ENCODE peak calls at places on chromosomes 6 and 20, in seven cellular contexts. One of them, this sample, is unnamed.

GRCh38 chr6:37382954-37383353 is 29.2 kb downstream of the RNF8 start:
- DNase-seq in IMR-90: no peak
- DNase-seq in COR-L47: no peak
- DNase-seq in adipocyte: no peak
- DNase-seq in neural progenitor cell: no peak
- DNase-seq in stromal cell of bone marrow: no peak
- DNase-seq in CD8-positive, alpha-beta memory T cell: no peak
- DNase-seq in this sample: no peak

GRCh38 chr6:15752820-15753219 is 90.0 kb upstream of the DTNBP1 start:
- DNase-seq in CD8-positive, alpha-beta memory T cell: no peak
- DNase-seq in neural progenitor cell: peak
- DNase-seq in COR-L47: no peak
- DNase-seq in stromal cell of bone marrow: no peak
- DNase-seq in adipocyte: peak
- DNase-seq in IMR-90: no peak
- DNase-seq in this sample: no peak

GRCh38 chr20:36575066-36575743 is 1.8 kb downstream of the TGIF2 start:
- DNase-seq in adipocyte: peak
- DNase-seq in IMR-90: peak
- DNase-seq in CD8-positive, alpha-beta memory T cell: peak
- DNase-seq in COR-L47: peak
- DNase-seq in neural progenitor cell: peak
- DNase-seq in stromal cell of bone marrow: no peak
- DNase-seq in this sample: peak

GRCh38 chr6:70133246-70133645 is 169.6 kb downstream of the COL9A1 start:
- DNase-seq in IMR-90: no peak
- DNase-seq in adipocyte: no peak
- DNase-seq in stromal cell of bone marrow: no peak
- DNase-seq in CD8-positive, alpha-beta memory T cell: no peak
- DNase-seq in neural progenitor cell: no peak
- DNase-seq in COR-L47: no peak
- DNase-seq in this sample: no peak

GRCh38 chr6:90197854-90198496 is 98.7 kb downstream of the BACH2 start:
- DNase-seq in adipocyte: no peak
- DNase-seq in COR-L47: no peak
- DNase-seq in CD8-positive, alpha-beta memory T cell: no peak
- DNase-seq in stromal cell of bone marrow: peak
- DNase-seq in neural progenitor cell: peak
- DNase-seq in IMR-90: peak
- DNase-seq in this sample: no peak

GRCh38 chr6:131139599-131139998 is 4.3 kb downstream of the AKAP7 start:
- DNase-seq in stromal cell of bone marrow: no peak
- DNase-seq in IMR-90: no peak
- DNase-seq in neural progenitor cell: no peak
- DNase-seq in CD8-positive, alpha-beta memory T cell: no peak
- DNase-seq in adipocyte: no peak
- DNase-seq in COR-L47: no peak
- DNase-seq in this sample: no peak

GRCh38 chr20:20920433-20920832 is 185.7 kb downstream of the LINC00237 start:
- DNase-seq in neural progenitor cell: no peak
- DNase-seq in COR-L47: no peak
- DNase-seq in CD8-positive, alpha-beta memory T cell: no peak
- DNase-seq in stromal cell of bone marrow: no peak
- DNase-seq in adipocyte: no peak
- DNase-seq in IMR-90: no peak
- DNase-seq in this sample: no peak

GRCh38 chr20:4961746-4962145 is 39.6 kb downstream of the SLC23A2 start:
- DNase-seq in IMR-90: peak
- DNase-seq in COR-L47: no peak
- DNase-seq in adipocyte: no peak
- DNase-seq in stromal cell of bone marrow: no peak
- DNase-seq in neural progenitor cell: no peak
- DNase-seq in CD8-positive, alpha-beta memory T cell: peak
- DNase-seq in this sample: no peak

GRCh38 chr6:84897874-84898635 is 133.7 kb upstream of the TBX18 start:
- DNase-seq in stromal cell of bone marrow: no peak
- DNase-seq in IMR-90: peak
- DNase-seq in adipocyte: peak
- DNase-seq in COR-L47: no peak
- DNase-seq in neural progenitor cell: no peak
- DNase-seq in CD8-positive, alpha-beta memory T cell: no peak
- DNase-seq in this sample: peak

GRCh38 chr6:11968241-11968806 is 43.8 kb upstream of the HIVEP1 start:
- DNase-seq in IMR-90: no peak
- DNase-seq in stromal cell of bone marrow: no peak
- DNase-seq in CD8-positive, alpha-beta memory T cell: no peak
- DNase-seq in neural progenitor cell: no peak
- DNase-seq in adipocyte: no peak
- DNase-seq in COR-L47: no peak
- DNase-seq in this sample: no peak

GRCh38 chr6:12890171-12890790 is 173.7 kb downstream of the PHACTR1 start:
- DNase-seq in IMR-90: no peak
- DNase-seq in adipocyte: no peak
- DNase-seq in CD8-positive, alpha-beta memory T cell: no peak
- DNase-seq in stromal cell of bone marrow: no peak
- DNase-seq in COR-L47: no peak
- DNase-seq in neural progenitor cell: no peak
- DNase-seq in this sample: peak

GRCh38 chr6:38058022-38058421 is 238.5 kb downstream of the ZFAND3 start:
- DNase-seq in CD8-positive, alpha-beta memory T cell: peak
- DNase-seq in IMR-90: peak
- DNase-seq in stromal cell of bone marrow: peak
- DNase-seq in COR-L47: no peak
- DNase-seq in neural progenitor cell: no peak
- DNase-seq in adipocyte: peak
- DNase-seq in this sample: no peak

GRCh38 chr6:9397981-9398559 is 962.7 kb upstream of the SLC35B3 start:
- DNase-seq in stromal cell of bone marrow: no peak
- DNase-seq in adipocyte: no peak
- DNase-seq in neural progenitor cell: no peak
- DNase-seq in IMR-90: no peak
- DNase-seq in COR-L47: peak
- DNase-seq in CD8-positive, alpha-beta memory T cell: no peak
- DNase-seq in this sample: peak

GRCh38 chr6:104653786-104654185 is 205.9 kb downstream of the HACE1 start:
- DNase-seq in adipocyte: no peak
- DNase-seq in IMR-90: no peak
- DNase-seq in neural progenitor cell: no peak
- DNase-seq in stromal cell of bone marrow: no peak
- DNase-seq in COR-L47: no peak
- DNase-seq in CD8-positive, alpha-beta memory T cell: no peak
- DNase-seq in this sample: peak

GRCh38 chr6:25788305-25788922 is 33.9 kb downstream of the SLC17A4 start:
- DNase-seq in adipocyte: peak
- DNase-seq in neural progenitor cell: peak
- DNase-seq in IMR-90: peak
- DNase-seq in CD8-positive, alpha-beta memory T cell: peak
- DNase-seq in stromal cell of bone marrow: peak
- DNase-seq in COR-L47: peak
- DNase-seq in this sample: peak

GRCh38 chr20:44089987-44090674 is 96.9 kb downstream of the JPH2 start:
- DNase-seq in CD8-positive, alpha-beta memory T cell: no peak
- DNase-seq in adipocyte: peak
- DNase-seq in COR-L47: no peak
- DNase-seq in stromal cell of bone marrow: peak
- DNase-seq in IMR-90: peak
- DNase-seq in neural progenitor cell: no peak
- DNase-seq in this sample: peak

GRCh38 chr6:28597924-28598323 is 72.2 kb downstream of the GPX5 start:
- DNase-seq in adipocyte: peak
- DNase-seq in CD8-positive, alpha-beta memory T cell: no peak
- DNase-seq in IMR-90: no peak
- DNase-seq in neural progenitor cell: peak
- DNase-seq in stromal cell of bone marrow: no peak
- DNase-seq in COR-L47: no peak
- DNase-seq in this sample: no peak

GRCh38 chr6:151060096-151060741 is 179.5 kb upstream of the AKAP12 start:
- DNase-seq in stromal cell of bone marrow: peak
- DNase-seq in CD8-positive, alpha-beta memory T cell: no peak
- DNase-seq in adipocyte: peak
- DNase-seq in IMR-90: peak
- DNase-seq in COR-L47: no peak
- DNase-seq in neural progenitor cell: no peak
- DNase-seq in this sample: peak

GRCh38 chr6:36834576-36835293 is 4.5 kb downstream of the CPNE5 start:
- DNase-seq in stromal cell of bone marrow: no peak
- DNase-seq in COR-L47: no peak
- DNase-seq in IMR-90: no peak
- DNase-seq in CD8-positive, alpha-beta memory T cell: no peak
- DNase-seq in neural progenitor cell: peak
- DNase-seq in adipocyte: no peak
- DNase-seq in this sample: no peak

GRCh38 chr20:52958206-52958605 is 14.0 kb upstream of the TSHZ2 start:
- DNase-seq in IMR-90: no peak
- DNase-seq in CD8-positive, alpha-beta memory T cell: no peak
- DNase-seq in stromal cell of bone marrow: no peak
- DNase-seq in adipocyte: no peak
- DNase-seq in COR-L47: no peak
- DNase-seq in neural progenitor cell: no peak
- DNase-seq in this sample: no peak

GRCh38 chr20:32971703-32972161 is 32.5 kb downstream of the SUN5 start:
- DNase-seq in neural progenitor cell: peak
- DNase-seq in stromal cell of bone marrow: no peak
- DNase-seq in CD8-positive, alpha-beta memory T cell: peak
- DNase-seq in IMR-90: no peak
- DNase-seq in COR-L47: no peak
- DNase-seq in adipocyte: no peak
- DNase-seq in this sample: no peak

GRCh38 chr6:44237813-44238433 is 9.0 kb upstream of the HSP90AB1 start:
- DNase-seq in neural progenitor cell: peak
- DNase-seq in CD8-positive, alpha-beta memory T cell: peak
- DNase-seq in IMR-90: peak
- DNase-seq in adipocyte: peak
- DNase-seq in COR-L47: peak
- DNase-seq in stromal cell of bone marrow: no peak
- DNase-seq in this sample: peak

GRCh38 chr20:57762531-57763234 is 52.9 kb upstream of the PMEPA1 start:
- DNase-seq in neural progenitor cell: no peak
- DNase-seq in COR-L47: no peak
- DNase-seq in adipocyte: no peak
- DNase-seq in stromal cell of bone marrow: no peak
- DNase-seq in CD8-positive, alpha-beta memory T cell: no peak
- DNase-seq in IMR-90: no peak
- DNase-seq in this sample: no peak

GRCh38 chr6:136956590-136957573 is 34.8 kb downstream of the SLC35D3 start:
- DNase-seq in stromal cell of bone marrow: no peak
- DNase-seq in neural progenitor cell: peak
- DNase-seq in CD8-positive, alpha-beta memory T cell: no peak
- DNase-seq in adipocyte: peak
- DNase-seq in COR-L47: peak
- DNase-seq in IMR-90: no peak
- DNase-seq in this sample: no peak

GRCh38 chr20:45782890-45783289 is 8.8 kb downstream of the WFDC3 start:
- DNase-seq in CD8-positive, alpha-beta memory T cell: no peak
- DNase-seq in COR-L47: no peak
- DNase-seq in neural progenitor cell: no peak
- DNase-seq in IMR-90: peak
- DNase-seq in adipocyte: no peak
- DNase-seq in stromal cell of bone marrow: no peak
- DNase-seq in this sample: no peak

GRCh38 chr20:45611054-45611453 is 18.5 kb upstream of the WFDC10A start:
- DNase-seq in CD8-positive, alpha-beta memory T cell: no peak
- DNase-seq in IMR-90: peak
- DNase-seq in neural progenitor cell: no peak
- DNase-seq in stromal cell of bone marrow: peak
- DNase-seq in COR-L47: no peak
- DNase-seq in adipocyte: peak
- DNase-seq in this sample: no peak

GRCh38 chr6:166642646-166643045 is 15.6 kb upstream of the RPS6KA2 start:
- DNase-seq in COR-L47: no peak
- DNase-seq in neural progenitor cell: no peak
- DNase-seq in stromal cell of bone marrow: no peak
- DNase-seq in CD8-positive, alpha-beta memory T cell: no peak
- DNase-seq in adipocyte: no peak
- DNase-seq in IMR-90: no peak
- DNase-seq in this sample: no peak

GRCh38 chr20:49701313-49701731 is 12.4 kb downstream of the B4GALT5 start:
- DNase-seq in stromal cell of bone marrow: no peak
- DNase-seq in adipocyte: peak
- DNase-seq in neural progenitor cell: no peak
- DNase-seq in IMR-90: peak
- DNase-seq in COR-L47: peak
- DNase-seq in CD8-positive, alpha-beta memory T cell: no peak
- DNase-seq in this sample: peak

GRCh38 chr20:39399463-39399862 is 437.3 kb downstream of the DHX35 start:
- DNase-seq in stromal cell of bone marrow: no peak
- DNase-seq in adipocyte: no peak
- DNase-seq in neural progenitor cell: no peak
- DNase-seq in IMR-90: no peak
- DNase-seq in CD8-positive, alpha-beta memory T cell: no peak
- DNase-seq in COR-L47: no peak
- DNase-seq in this sample: no peak

GRCh38 chr6:118551063-118551672 is 3.1 kb downstream of the PLN start:
- DNase-seq in adipocyte: peak
- DNase-seq in neural progenitor cell: peak
- DNase-seq in CD8-positive, alpha-beta memory T cell: peak
- DNase-seq in COR-L47: peak
- DNase-seq in IMR-90: peak
- DNase-seq in stromal cell of bone marrow: peak
- DNase-seq in this sample: peak

GRCh38 chr20:20546402-20546801 is 166.0 kb downstream of the RALGAPA2 start:
- DNase-seq in neural progenitor cell: no peak
- DNase-seq in stromal cell of bone marrow: no peak
- DNase-seq in adipocyte: no peak
- DNase-seq in CD8-positive, alpha-beta memory T cell: no peak
- DNase-seq in COR-L47: no peak
- DNase-seq in IMR-90: no peak
- DNase-seq in this sample: no peak

This sample was measured in endothelial cell of umbilical vein.